ENCODE peak calls at places on chromosome 19, in seven cellular contexts. K, X, V, F, O, H and I are unnamed samples.
A peak's percentile ranks its signal among the peaks of the same experiment; 100 is the strongest.

GRCh38 chr19:20167020-20167644 is at the start of gene ZNF486:
- DNase-seq in K (peak; percentile 77), X (peak; percentile 86), V (peak; percentile 97), F (peak; percentile 97), O (peak; percentile 94), H (peak; percentile 84), I (no peak)

GRCh38 chr19:1000095-1000494 is at the start of gene GRIN3B:
- DNase-seq in K (no peak), X (no peak), V (peak; percentile 66), F (peak; percentile 75), O (peak; percentile 44), H (no peak), I (no peak)

GRCh38 chr19:46978470-46978869 is 41.2 kb upstream of the NPAS1 start:
- DNase-seq in K (no peak), X (no peak), V (no peak), F (no peak), O (no peak), H (no peak), I (no peak)

GRCh38 chr19:21901861-21902260 is 65.9 kb upstream of the ZNF43 start:
- DNase-seq in K (no peak), X (no peak), V (no peak), F (no peak), O (no peak), H (no peak), I (no peak)

GRCh38 chr19:47433121-47433520 is 13.8 kb upstream of the MEIS3 start:
- DNase-seq in K (no peak), X (no peak), V (no peak), F (no peak), O (peak; percentile 48), H (no peak), I (no peak)

GRCh38 chr19:18736415-18737336 is 53.2 kb downstream of the CRTC1 start:
- DNase-seq in K (no peak), X (no peak), V (peak; percentile 71), F (peak; percentile 84), O (no peak), H (no peak), I (no peak)

GRCh38 chr19:31448221-31448657 is 99.0 kb upstream of the TSHZ3 start:
- DNase-seq in K (no peak), X (no peak), V (peak; percentile 25), F (peak; percentile 17), O (peak; percentile 86), H (no peak), I (no peak)

GRCh38 chr19:58117841-58118575 is 20.0 kb upstream of the ZSCAN18 start:
- DNase-seq in K (no peak), X (no peak), V (no peak), F (no peak), O (no peak), H (no peak), I (no peak)

GRCh38 chr19:3457531-3458228 is 22.6 kb downstream of the SMIM24 start:
- DNase-seq in K (no peak), X (no peak), V (no peak), F (no peak), O (no peak), H (no peak), I (no peak)

GRCh38 chr19:37251308-37252229 is 33.6 kb downstream of the ZNF383 start:
- DNase-seq in K (no peak), X (peak; percentile 93), V (peak; percentile 45), F (peak; percentile 99), O (peak; percentile 99), H (peak; percentile 87), I (peak; percentile 81)

GRCh38 chr19:32676186-32676894 is 692 bp downstream of the RGS9BP start:
- DNase-seq in K (no peak), X (no peak), V (no peak), F (peak; percentile 75), O (no peak), H (no peak), I (peak; percentile 23)

GRCh38 chr19:17255150-17255621 is 9.4 kb downstream of the USHBP1 start:
- DNase-seq in K (no peak), X (no peak), V (no peak), F (peak; percentile 31), O (no peak), H (no peak), I (no peak)

GRCh38 chr19:47507031-47507430 is 7.8 kb downstream of the NAPA start:
- DNase-seq in K (no peak), X (peak; percentile 55), V (no peak), F (no peak), O (no peak), H (no peak), I (no peak)